ENCODE peak calls at places on chromosomes 13 and 19, in four cellular contexts. E is epithelial cell of prostate, Y is retinal pigment epithelial cell, L is DND-41. Q is an unnamed sample.

GRCh38 chr13:112117955-112118302 is 51.0 kb downstream of the SOX1 start:
- DNase-seq in E (no peak), Y (no peak), L (no peak), Q (no peak)

GRCh38 chr19:18789422-18789832 is 1.7 kb downstream of the COMP start:
- DNase-seq in E (no peak), Y (no peak), L (no peak), Q (no peak)

GRCh38 chr19:35755550-35756371 is 1.1 kb downstream of the HSPB6 start:
- DNase-seq in E (no peak), Y (no peak), L (no peak), Q (no peak)

GRCh38 chr13:42041684-42042035 is 6.8 kb upstream of the DGKH start:
- DNase-seq in E (no peak), Y (peak), L (no peak), Q (no peak)

GRCh38 chr13:94332360-94333040 is 147.0 kb downstream of the DCT start:
- DNase-seq in E (no peak), Y (no peak), L (no peak), Q (no peak)

GRCh38 chr19:8046569-8047165 is 5.9 kb upstream of the CCL25 start:
- DNase-seq in E (no peak), Y (no peak), L (peak), Q (no peak)

GRCh38 chr19:52277471-52277870 is 8.1 kb downstream of the ZNF766 start:
- DNase-seq in E (no peak), Y (no peak), L (no peak), Q (no peak)

GRCh38 chr13:48873598-48873997 is 102.1 kb upstream of the FNDC3A start:
- DNase-seq in E (no peak), Y (no peak), L (no peak), Q (no peak)

GRCh38 chr19:55980415-55980814 is 6.2 kb upstream of the NLRP5 start:
- DNase-seq in E (no peak), Y (no peak), L (no peak), Q (no peak)